ENCODE peak calls at places on chromosomes 3 and 15, in five cellular contexts. I, G, T, V and N are unnamed samples. For H3K27me3 and H3K4me1, the result is how much of the 10 kb centered on the place peaks cover.

GRCh38 chr3:109532257-109533216 is 195.2 kb upstream of the DPPA4 start:
- DNase-seq in T (peak), V (peak), I (peak), G (peak), N (peak)

GRCh38 chr3:170356596-170357175 is 829 bp upstream of the SKIL start:
- DNase-seq in T (peak), I (peak), G (peak), V (peak), N (peak)

GRCh38 chr15:33492434-33493052 is 181.8 kb downstream of the RYR3 start:
- DNase-seq in V (no peak), G (no peak), I (no peak), T (peak), N (no peak)

GRCh38 chr15:48563944-48564343 is 81.6 kb downstream of the FBN1 start:
- DNase-seq in T (no peak), V (no peak), I (no peak), G (peak), N (no peak)

GRCh38 chr3:50210176-50210509 is 5.1 kb downstream of the SLC38A3 start:
- DNase-seq in I (no peak), T (no peak), G (no peak), V (no peak), N (no peak)

GRCh38 chr3:71069797-71070196 is 513.7 kb downstream of the FOXP1 start:
- DNase-seq in I (peak), G (no peak), T (peak), V (peak), N (peak)

GRCh38 chr3:120198305-120198878 is 86.6 kb downstream of the GPR156 start:
- DNase-seq in G (peak), V (peak), I (peak), T (no peak), N (peak)

GRCh38 chr3:167940241-167940640 is 155.5 kb downstream of the GOLIM4 start:
- DNase-seq in I (no peak), T (no peak), G (peak), V (no peak), N (peak)

GRCh38 chr15:56146756-56147155 is 96.9 kb downstream of the RFX7 start:
- DNase-seq in T (no peak), I (no peak), V (no peak), G (no peak), N (no peak)

GRCh38 chr3:154795582-154795981 is 284.5 kb upstream of the MME start:
- DNase-seq in V (peak), G (peak), I (no peak), T (no peak), N (peak)

GRCh38 chr15:70121656-70122297 is 24.1 kb upstream of the TLE3 start:
- DNase-seq in T (no peak), G (peak), V (peak), I (no peak), N (peak)

GRCh38 chr3:139281512-139282196 is 62.2 kb upstream of the MRPS22 start:
- DNase-seq in V (no peak), G (peak), T (no peak), I (no peak), N (no peak)

GRCh38 chr3:61857297-61857696 is 295.9 kb downstream of the PTPRG start:
- DNase-seq in T (peak), G (no peak), V (no peak), I (no peak), N (no peak)

GRCh38 chr3:151863611-151864010 is 9.8 kb upstream of the SUCNR1 start:
- DNase-seq in V (peak), G (peak), I (no peak), T (no peak), N (no peak)

GRCh38 chr3:41963823-41964222 is 1.9 kb upstream of the ULK4 start:
- DNase-seq in I (no peak), V (no peak), G (no peak), T (no peak), N (no peak)

GRCh38 chr15:48800811-48801460 is 9.9 kb downstream of the CEP152 start:
- DNase-seq in I (no peak), G (no peak), V (peak), T (no peak), N (peak)

GRCh38 chr15:65980824-65981456 is 111.6 kb downstream of the RAB11A start:
- DNase-seq in T (peak), I (peak), G (peak), V (peak), N (peak)

GRCh38 chr15:65985387-65985786 is 116.1 kb downstream of the RAB11A start:
- DNase-seq in G (no peak), I (no peak), T (no peak), V (no peak), N (no peak)

GRCh38 chr15:65979837-65980236 is 110.5 kb downstream of the RAB11A start:
- DNase-seq in V (no peak), I (no peak), G (no peak), T (no peak), N (no peak)

GRCh38 chr15:65981837-65982696 is 112.8 kb downstream of the RAB11A start:
- DNase-seq in V (no peak), I (peak), G (no peak), T (peak), N (no peak)

DNA sequence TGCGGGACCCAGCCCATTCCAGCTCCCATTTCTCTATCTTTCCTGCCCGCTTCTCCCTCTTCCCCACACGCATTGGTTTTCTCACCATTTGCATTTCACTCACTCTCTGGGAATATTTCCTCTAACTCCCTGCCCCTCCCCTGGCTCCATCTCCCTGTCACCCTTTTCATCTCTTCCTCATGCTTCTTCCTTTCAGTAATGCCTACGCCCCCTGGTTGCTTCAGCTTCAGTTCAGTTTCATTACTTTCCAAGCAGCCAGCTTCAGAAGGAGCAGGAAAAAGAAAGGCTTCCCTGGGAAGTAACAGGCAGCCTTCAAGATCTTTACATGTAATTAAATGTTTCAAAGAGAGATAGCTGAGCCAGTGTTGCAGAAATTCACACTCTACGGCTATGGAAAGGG is 113.7 kb downstream of the RAB11A start:
- DNase-seq in I (no peak), T (no peak), G (no peak), V (no peak), N (no peak)
- H3K27me3 ChIP-seq in I (under half), T (under half), G (under half), V (under half), N (half or more)

GRCh38 chr15:72365844-72366243 is 10.0 kb downstream of the HEXA start:
- DNase-seq in T (no peak), I (no peak), V (no peak), G (no peak), N (no peak)

GRCh38 chr15:72368315-72368714 is 7.5 kb downstream of the HEXA start:
- DNase-seq in V (no peak), G (no peak), T (no peak), I (no peak), N (no peak)

GRCh38 chr15:72368895-72369294 is 6.9 kb downstream of the HEXA start:
- DNase-seq in I (no peak), G (no peak), T (no peak), V (no peak), N (no peak)

GRCh38 chr15:72375501-72375845 is 341 bp downstream of the HEXA start:
- DNase-seq in V (no peak), I (peak), T (no peak), G (no peak), N (no peak)

GRCh38 chr15:72369964-72370363 is 5.8 kb downstream of the HEXA start:
- DNase-seq in I (no peak), V (no peak), T (no peak), G (no peak), N (peak)
- H3K9ac ChIP-seq in I (no peak), V (no peak), T (no peak), G (no peak), N (no peak)

GRCh38 chr3:126464494-126464893 is 11.2 kb downstream of the ZXDC start:
- DNase-seq in V (no peak), G (no peak), T (no peak), I (no peak), N (no peak)

GRCh38 chr3:126466886-126467610 is 8.6 kb downstream of the ZXDC start:
- DNase-seq in I (no peak), V (no peak), G (no peak), T (peak), N (no peak)

GRCh38 chr3:126464997-126465396 is 10.7 kb downstream of the ZXDC start:
- DNase-seq in I (no peak), T (no peak), V (no peak), G (no peak), N (no peak)

GRCh38 chr3:126467611-126467955 is 8.1 kb downstream of the ZXDC start:
- DNase-seq in I (no peak), T (peak), G (no peak), V (no peak), N (no peak)

DNA sequence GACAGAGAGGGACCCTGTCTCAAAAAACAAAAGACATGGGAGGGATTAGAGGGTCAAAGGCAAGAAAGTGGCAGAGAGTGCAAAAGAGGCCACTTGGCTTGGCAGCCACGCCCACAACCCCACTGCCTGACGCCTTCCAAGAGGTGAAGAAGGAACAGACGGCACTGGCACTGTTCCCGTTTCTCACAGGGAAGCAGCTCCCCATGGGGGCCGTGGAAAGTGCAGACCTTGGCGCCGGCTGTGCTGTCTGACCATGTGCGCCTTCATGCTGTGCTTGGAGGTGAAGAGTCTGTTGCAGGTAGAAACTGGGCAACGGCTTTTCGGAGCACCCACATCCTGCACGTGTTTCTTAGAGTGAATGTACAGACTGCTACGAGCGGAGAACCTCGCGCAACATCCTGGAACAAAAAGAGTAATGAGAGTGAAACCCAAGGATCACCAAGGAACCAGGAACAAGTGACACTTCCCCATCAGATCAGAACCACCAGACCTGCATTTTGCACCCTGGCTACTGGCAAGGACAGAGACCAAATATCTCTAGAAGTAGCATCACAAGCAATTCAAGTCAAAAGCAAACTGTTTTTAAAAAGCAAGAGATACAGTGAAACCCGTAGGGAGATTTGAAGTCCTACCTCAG is 9.6 kb downstream of the ZXDC start:
- DNase-seq in T (peak), V (no peak), G (no peak), I (no peak), N (no peak)
- H3K4me1 ChIP-seq in T (under half), V (under half), G (under half), I (under half), N (under half)

GRCh38 chr3:13072239-13073041 is 789 bp downstream of the IQSEC1 start:
- DNase-seq in I (peak), V (no peak), T (peak), G (no peak), N (no peak)

GRCh38 chr3:13073042-13073906 is at the start of gene IQSEC1:
- DNase-seq in I (peak), V (no peak), G (no peak), T (peak), N (no peak)

GRCh38 chr3:13069495-13069894 is 3.7 kb downstream of the IQSEC1 start:
- DNase-seq in G (no peak), I (peak), V (no peak), T (no peak), N (no peak)

GRCh38 chr3:13070622-13071021 is 2.6 kb downstream of the IQSEC1 start:
- DNase-seq in T (no peak), I (no peak), G (no peak), V (no peak), N (no peak)

GRCh38 chr3:13071695-13072094 is 1.5 kb downstream of the IQSEC1 start:
- DNase-seq in T (no peak), I (no peak), G (no peak), V (no peak), N (no peak)
- H3K27me3 ChIP-seq in T (half or more), I (under half), G (under half), V (under half), N (half or more)